ENCODE peak calls at places on chromosomes 3 and 15, in nine cellular contexts. One of them, this sample, is unnamed.

GRCh38 chr3:125246237-125246636 is 33.7 kb upstream of the SLC12A8 start:
- DNase-seq in anterior cingulate cortex: no peak
- DNase-seq in brain microvascular endothelial cell: no peak
- DNase-seq in effector memory CD8-positive, alpha-beta T cell: no peak
- DNase-seq in HFF-Myc: no peak
- DNase-seq in HT-29: no peak
- DNase-seq in activated naive CD8-positive, alpha-beta T cell treated with anti-CD3 and anti-CD28 coated beads, Interleukin-2, amount 10 ng/mL, durations not matched to agents 7 days and 5 days: no peak
- DNase-seq in germinal center: no peak
- DNase-seq in stimulated activated CD8-positive, alpha-beta memory T cell treated with anti-CD3 and anti-CD28 coated beads, Interleukin-15, amount 100 ng/mL, for 24 hours: no peak
- DNase-seq in this sample: no peak

GRCh38 chr15:50182233-50183013 is 427 bp downstream of the SLC27A2 start:
- DNase-seq in anterior cingulate cortex: no peak
- DNase-seq in brain microvascular endothelial cell: no peak
- DNase-seq in effector memory CD8-positive, alpha-beta T cell: peak; percentile 25
- DNase-seq in HFF-Myc: no peak
- DNase-seq in HT-29: peak; percentile 55
- DNase-seq in activated naive CD8-positive, alpha-beta T cell treated with anti-CD3 and anti-CD28 coated beads, Interleukin-2, amount 10 ng/mL, durations not matched to agents 7 days and 5 days: peak; percentile 76
- DNase-seq in germinal center: peak; percentile 48
- DNase-seq in stimulated activated CD8-positive, alpha-beta memory T cell treated with anti-CD3 and anti-CD28 coated beads, Interleukin-15, amount 100 ng/mL, for 24 hours: no peak
- DNase-seq in this sample: peak; percentile 64

GRCh38 chr15:25611603-25612002 is 172.8 kb upstream of the UBE3A start:
- DNase-seq in anterior cingulate cortex: no peak
- DNase-seq in brain microvascular endothelial cell: no peak
- DNase-seq in effector memory CD8-positive, alpha-beta T cell: no peak
- DNase-seq in HFF-Myc: no peak
- DNase-seq in HT-29: no peak
- DNase-seq in activated naive CD8-positive, alpha-beta T cell treated with anti-CD3 and anti-CD28 coated beads, Interleukin-2, amount 10 ng/mL, durations not matched to agents 7 days and 5 days: no peak
- DNase-seq in germinal center: no peak
- DNase-seq in stimulated activated CD8-positive, alpha-beta memory T cell treated with anti-CD3 and anti-CD28 coated beads, Interleukin-15, amount 100 ng/mL, for 24 hours: no peak
- DNase-seq in this sample: no peak

GRCh38 chr3:146685050-146685814 is 80.1 kb upstream of the PLSCR5 start:
- DNase-seq in anterior cingulate cortex: no peak
- DNase-seq in brain microvascular endothelial cell: no peak
- DNase-seq in effector memory CD8-positive, alpha-beta T cell: no peak
- DNase-seq in HFF-Myc: no peak
- DNase-seq in HT-29: no peak
- DNase-seq in activated naive CD8-positive, alpha-beta T cell treated with anti-CD3 and anti-CD28 coated beads, Interleukin-2, amount 10 ng/mL, durations not matched to agents 7 days and 5 days: no peak
- DNase-seq in germinal center: no peak
- DNase-seq in stimulated activated CD8-positive, alpha-beta memory T cell treated with anti-CD3 and anti-CD28 coated beads, Interleukin-15, amount 100 ng/mL, for 24 hours: no peak
- DNase-seq in this sample: no peak

GRCh38 chr3:39531681-39532080 is 64.2 kb downstream of the MOBP start:
- DNase-seq in anterior cingulate cortex: no peak
- DNase-seq in brain microvascular endothelial cell: peak; percentile 18
- DNase-seq in effector memory CD8-positive, alpha-beta T cell: no peak
- DNase-seq in HFF-Myc: no peak
- DNase-seq in HT-29: no peak
- DNase-seq in activated naive CD8-positive, alpha-beta T cell treated with anti-CD3 and anti-CD28 coated beads, Interleukin-2, amount 10 ng/mL, durations not matched to agents 7 days and 5 days: no peak
- DNase-seq in germinal center: no peak
- DNase-seq in stimulated activated CD8-positive, alpha-beta memory T cell treated with anti-CD3 and anti-CD28 coated beads, Interleukin-15, amount 100 ng/mL, for 24 hours: no peak
- DNase-seq in this sample: peak; percentile 70

GRCh38 chr3:32106929-32107362 is 526 bp downstream of the GPD1L start:
- DNase-seq in anterior cingulate cortex: no peak
- DNase-seq in brain microvascular endothelial cell: no peak
- DNase-seq in effector memory CD8-positive, alpha-beta T cell: no peak
- DNase-seq in HFF-Myc: no peak
- DNase-seq in HT-29: peak; percentile 38
- DNase-seq in activated naive CD8-positive, alpha-beta T cell treated with anti-CD3 and anti-CD28 coated beads, Interleukin-2, amount 10 ng/mL, durations not matched to agents 7 days and 5 days: no peak
- DNase-seq in germinal center: no peak
- DNase-seq in stimulated activated CD8-positive, alpha-beta memory T cell treated with anti-CD3 and anti-CD28 coated beads, Interleukin-15, amount 100 ng/mL, for 24 hours: peak; percentile 1
- DNase-seq in this sample: no peak

GRCh38 chr3:113697192-113698090 is 999 bp upstream of the USF3 start:
- DNase-seq in anterior cingulate cortex: no peak
- DNase-seq in brain microvascular endothelial cell: no peak
- DNase-seq in effector memory CD8-positive, alpha-beta T cell: no peak
- DNase-seq in HFF-Myc: no peak
- DNase-seq in HT-29: peak; percentile 47
- DNase-seq in activated naive CD8-positive, alpha-beta T cell treated with anti-CD3 and anti-CD28 coated beads, Interleukin-2, amount 10 ng/mL, durations not matched to agents 7 days and 5 days: peak; percentile 47
- DNase-seq in germinal center: peak; percentile 20
- DNase-seq in stimulated activated CD8-positive, alpha-beta memory T cell treated with anti-CD3 and anti-CD28 coated beads, Interleukin-15, amount 100 ng/mL, for 24 hours: no peak
- DNase-seq in this sample: peak; percentile 52

GRCh38 chr3:164040991-164041390 is 1037.3 kb downstream of the SI start:
- DNase-seq in anterior cingulate cortex: no peak
- DNase-seq in brain microvascular endothelial cell: peak; percentile 22
- DNase-seq in effector memory CD8-positive, alpha-beta T cell: no peak
- DNase-seq in HFF-Myc: no peak
- DNase-seq in HT-29: no peak
- DNase-seq in activated naive CD8-positive, alpha-beta T cell treated with anti-CD3 and anti-CD28 coated beads, Interleukin-2, amount 10 ng/mL, durations not matched to agents 7 days and 5 days: no peak
- DNase-seq in germinal center: no peak
- DNase-seq in stimulated activated CD8-positive, alpha-beta memory T cell treated with anti-CD3 and anti-CD28 coated beads, Interleukin-15, amount 100 ng/mL, for 24 hours: no peak
- DNase-seq in this sample: no peak

GRCh38 chr15:50241684-50242450 is 23.7 kb downstream of the HDC start:
- DNase-seq in anterior cingulate cortex: no peak
- DNase-seq in brain microvascular endothelial cell: peak; percentile 26
- DNase-seq in effector memory CD8-positive, alpha-beta T cell: no peak
- DNase-seq in HFF-Myc: no peak
- DNase-seq in HT-29: no peak
- DNase-seq in activated naive CD8-positive, alpha-beta T cell treated with anti-CD3 and anti-CD28 coated beads, Interleukin-2, amount 10 ng/mL, durations not matched to agents 7 days and 5 days: no peak
- DNase-seq in germinal center: no peak
- DNase-seq in stimulated activated CD8-positive, alpha-beta memory T cell treated with anti-CD3 and anti-CD28 coated beads, Interleukin-15, amount 100 ng/mL, for 24 hours: no peak
- DNase-seq in this sample: peak; percentile 69

GRCh38 chr15:55552926-55553325 is 35.2 kb downstream of the PYGO1 start:
- DNase-seq in anterior cingulate cortex: no peak
- DNase-seq in brain microvascular endothelial cell: peak; percentile 85
- DNase-seq in effector memory CD8-positive, alpha-beta T cell: no peak
- DNase-seq in HFF-Myc: no peak
- DNase-seq in HT-29: no peak
- DNase-seq in activated naive CD8-positive, alpha-beta T cell treated with anti-CD3 and anti-CD28 coated beads, Interleukin-2, amount 10 ng/mL, durations not matched to agents 7 days and 5 days: no peak
- DNase-seq in germinal center: no peak
- DNase-seq in stimulated activated CD8-positive, alpha-beta memory T cell treated with anti-CD3 and anti-CD28 coated beads, Interleukin-15, amount 100 ng/mL, for 24 hours: no peak
- DNase-seq in this sample: peak; percentile 8

GRCh38 chr3:58452176-58452575 is 18.5 kb upstream of the PDHB start:
- DNase-seq in anterior cingulate cortex: no peak
- DNase-seq in brain microvascular endothelial cell: no peak
- DNase-seq in effector memory CD8-positive, alpha-beta T cell: no peak
- DNase-seq in HFF-Myc: no peak
- DNase-seq in HT-29: no peak
- DNase-seq in activated naive CD8-positive, alpha-beta T cell treated with anti-CD3 and anti-CD28 coated beads, Interleukin-2, amount 10 ng/mL, durations not matched to agents 7 days and 5 days: no peak
- DNase-seq in germinal center: no peak
- DNase-seq in stimulated activated CD8-positive, alpha-beta memory T cell treated with anti-CD3 and anti-CD28 coated beads, Interleukin-15, amount 100 ng/mL, for 24 hours: no peak
- DNase-seq in this sample: no peak

GRCh38 chr15:62128916-62129315 is 36.2 kb downstream of the C2CD4B start:
- DNase-seq in anterior cingulate cortex: no peak
- DNase-seq in brain microvascular endothelial cell: no peak
- DNase-seq in effector memory CD8-positive, alpha-beta T cell: peak; percentile 20
- DNase-seq in HFF-Myc: no peak
- DNase-seq in HT-29: no peak
- DNase-seq in activated naive CD8-positive, alpha-beta T cell treated with anti-CD3 and anti-CD28 coated beads, Interleukin-2, amount 10 ng/mL, durations not matched to agents 7 days and 5 days: no peak
- DNase-seq in germinal center: no peak
- DNase-seq in stimulated activated CD8-positive, alpha-beta memory T cell treated with anti-CD3 and anti-CD28 coated beads, Interleukin-15, amount 100 ng/mL, for 24 hours: no peak
- DNase-seq in this sample: no peak

GRCh38 chr15:101807345-101807945 is 4.1 kb downstream of the OR4F6 start:
- DNase-seq in anterior cingulate cortex: no peak
- DNase-seq in brain microvascular endothelial cell: no peak
- DNase-seq in effector memory CD8-positive, alpha-beta T cell: no peak
- DNase-seq in HFF-Myc: no peak
- DNase-seq in HT-29: no peak
- DNase-seq in activated naive CD8-positive, alpha-beta T cell treated with anti-CD3 and anti-CD28 coated beads, Interleukin-2, amount 10 ng/mL, durations not matched to agents 7 days and 5 days: no peak
- DNase-seq in germinal center: no peak
- DNase-seq in stimulated activated CD8-positive, alpha-beta memory T cell treated with anti-CD3 and anti-CD28 coated beads, Interleukin-15, amount 100 ng/mL, for 24 hours: no peak
- DNase-seq in this sample: peak; percentile 52

GRCh38 chr3:55750525-55750924 is 263.4 kb upstream of the WNT5A start:
- DNase-seq in anterior cingulate cortex: no peak
- DNase-seq in brain microvascular endothelial cell: peak; percentile 52
- DNase-seq in effector memory CD8-positive, alpha-beta T cell: no peak
- DNase-seq in HFF-Myc: peak; percentile 80
- DNase-seq in HT-29: peak; percentile 25
- DNase-seq in activated naive CD8-positive, alpha-beta T cell treated with anti-CD3 and anti-CD28 coated beads, Interleukin-2, amount 10 ng/mL, durations not matched to agents 7 days and 5 days: no peak
- DNase-seq in germinal center: no peak
- DNase-seq in stimulated activated CD8-positive, alpha-beta memory T cell treated with anti-CD3 and anti-CD28 coated beads, Interleukin-15, amount 100 ng/mL, for 24 hours: no peak
- DNase-seq in this sample: peak; percentile 91

GRCh38 chr15:56234804-56235203 is 8.9 kb downstream of the RFX7 start:
- DNase-seq in anterior cingulate cortex: no peak
- DNase-seq in brain microvascular endothelial cell: peak; percentile 4
- DNase-seq in effector memory CD8-positive, alpha-beta T cell: no peak
- DNase-seq in HFF-Myc: no peak
- DNase-seq in HT-29: no peak
- DNase-seq in activated naive CD8-positive, alpha-beta T cell treated with anti-CD3 and anti-CD28 coated beads, Interleukin-2, amount 10 ng/mL, durations not matched to agents 7 days and 5 days: no peak
- DNase-seq in germinal center: no peak
- DNase-seq in stimulated activated CD8-positive, alpha-beta memory T cell treated with anti-CD3 and anti-CD28 coated beads, Interleukin-15, amount 100 ng/mL, for 24 hours: no peak
- DNase-seq in this sample: no peak

GRCh38 chr15:83081256-83082014 is 14.4 kb upstream of the BTBD1 start:
- DNase-seq in anterior cingulate cortex: no peak
- DNase-seq in brain microvascular endothelial cell: no peak
- DNase-seq in effector memory CD8-positive, alpha-beta T cell: no peak
- DNase-seq in HFF-Myc: no peak
- DNase-seq in HT-29: no peak
- DNase-seq in activated naive CD8-positive, alpha-beta T cell treated with anti-CD3 and anti-CD28 coated beads, Interleukin-2, amount 10 ng/mL, durations not matched to agents 7 days and 5 days: no peak
- DNase-seq in germinal center: no peak
- DNase-seq in stimulated activated CD8-positive, alpha-beta memory T cell treated with anti-CD3 and anti-CD28 coated beads, Interleukin-15, amount 100 ng/mL, for 24 hours: no peak
- DNase-seq in this sample: no peak

GRCh38 chr3:32237670-32238026 is 832 bp upstream of the CMTM8 start:
- DNase-seq in anterior cingulate cortex: no peak
- DNase-seq in brain microvascular endothelial cell: no peak
- DNase-seq in effector memory CD8-positive, alpha-beta T cell: no peak
- DNase-seq in HFF-Myc: no peak
- DNase-seq in HT-29: no peak
- DNase-seq in activated naive CD8-positive, alpha-beta T cell treated with anti-CD3 and anti-CD28 coated beads, Interleukin-2, amount 10 ng/mL, durations not matched to agents 7 days and 5 days: no peak
- DNase-seq in germinal center: no peak
- DNase-seq in stimulated activated CD8-positive, alpha-beta memory T cell treated with anti-CD3 and anti-CD28 coated beads, Interleukin-15, amount 100 ng/mL, for 24 hours: no peak
- DNase-seq in this sample: no peak

GRCh38 chr15:64193971-64194370 is 31.1 kb upstream of the PPIB start:
- DNase-seq in anterior cingulate cortex: no peak
- DNase-seq in brain microvascular endothelial cell: no peak
- DNase-seq in effector memory CD8-positive, alpha-beta T cell: no peak
- DNase-seq in HFF-Myc: no peak
- DNase-seq in HT-29: no peak
- DNase-seq in activated naive CD8-positive, alpha-beta T cell treated with anti-CD3 and anti-CD28 coated beads, Interleukin-2, amount 10 ng/mL, durations not matched to agents 7 days and 5 days: no peak
- DNase-seq in germinal center: no peak
- DNase-seq in stimulated activated CD8-positive, alpha-beta memory T cell treated with anti-CD3 and anti-CD28 coated beads, Interleukin-15, amount 100 ng/mL, for 24 hours: no peak
- DNase-seq in this sample: no peak

GRCh38 chr3:114758828-114759709 is 388.0 kb downstream of the ZBTB20 start:
- DNase-seq in anterior cingulate cortex: no peak
- DNase-seq in brain microvascular endothelial cell: no peak
- DNase-seq in effector memory CD8-positive, alpha-beta T cell: no peak
- DNase-seq in HFF-Myc: no peak
- DNase-seq in HT-29: no peak
- DNase-seq in activated naive CD8-positive, alpha-beta T cell treated with anti-CD3 and anti-CD28 coated beads, Interleukin-2, amount 10 ng/mL, durations not matched to agents 7 days and 5 days: no peak
- DNase-seq in germinal center: no peak
- DNase-seq in stimulated activated CD8-positive, alpha-beta memory T cell treated with anti-CD3 and anti-CD28 coated beads, Interleukin-15, amount 100 ng/mL, for 24 hours: no peak
- DNase-seq in this sample: peak; percentile 90

GRCh38 chr15:51077565-51078153 is 17.0 kb downstream of the TNFAIP8L3 start:
- DNase-seq in anterior cingulate cortex: no peak
- DNase-seq in brain microvascular endothelial cell: peak; percentile 9
- DNase-seq in effector memory CD8-positive, alpha-beta T cell: peak; percentile 25
- DNase-seq in HFF-Myc: no peak
- DNase-seq in HT-29: no peak
- DNase-seq in activated naive CD8-positive, alpha-beta T cell treated with anti-CD3 and anti-CD28 coated beads, Interleukin-2, amount 10 ng/mL, durations not matched to agents 7 days and 5 days: peak; percentile 78
- DNase-seq in germinal center: peak; percentile 87
- DNase-seq in stimulated activated CD8-positive, alpha-beta memory T cell treated with anti-CD3 and anti-CD28 coated beads, Interleukin-15, amount 100 ng/mL, for 24 hours: peak; percentile 13
- DNase-seq in this sample: peak; percentile 24

GRCh38 chr3:10011644-10012043 is 14.6 kb upstream of the FANCD2 start:
- DNase-seq in anterior cingulate cortex: no peak
- DNase-seq in brain microvascular endothelial cell: no peak
- DNase-seq in effector memory CD8-positive, alpha-beta T cell: no peak
- DNase-seq in HFF-Myc: no peak
- DNase-seq in HT-29: no peak
- DNase-seq in activated naive CD8-positive, alpha-beta T cell treated with anti-CD3 and anti-CD28 coated beads, Interleukin-2, amount 10 ng/mL, durations not matched to agents 7 days and 5 days: no peak
- DNase-seq in germinal center: no peak
- DNase-seq in stimulated activated CD8-positive, alpha-beta memory T cell treated with anti-CD3 and anti-CD28 coated beads, Interleukin-15, amount 100 ng/mL, for 24 hours: no peak
- DNase-seq in this sample: no peak

GRCh38 chr3:141575879-141576743 is 89.3 kb downstream of the RASA2 start:
- DNase-seq in anterior cingulate cortex: no peak
- DNase-seq in brain microvascular endothelial cell: no peak
- DNase-seq in effector memory CD8-positive, alpha-beta T cell: no peak
- DNase-seq in HFF-Myc: no peak
- DNase-seq in HT-29: peak; percentile 40
- DNase-seq in activated naive CD8-positive, alpha-beta T cell treated with anti-CD3 and anti-CD28 coated beads, Interleukin-2, amount 10 ng/mL, durations not matched to agents 7 days and 5 days: no peak
- DNase-seq in germinal center: peak; percentile 28
- DNase-seq in stimulated activated CD8-positive, alpha-beta memory T cell treated with anti-CD3 and anti-CD28 coated beads, Interleukin-15, amount 100 ng/mL, for 24 hours: no peak
- DNase-seq in this sample: no peak

GRCh38 chr15:95134306-95135100 is 903.1 kb downstream of the MCTP2 start:
- DNase-seq in anterior cingulate cortex: no peak
- DNase-seq in brain microvascular endothelial cell: no peak
- DNase-seq in effector memory CD8-positive, alpha-beta T cell: no peak
- DNase-seq in HFF-Myc: no peak
- DNase-seq in HT-29: no peak
- DNase-seq in activated naive CD8-positive, alpha-beta T cell treated with anti-CD3 and anti-CD28 coated beads, Interleukin-2, amount 10 ng/mL, durations not matched to agents 7 days and 5 days: no peak
- DNase-seq in germinal center: no peak
- DNase-seq in stimulated activated CD8-positive, alpha-beta memory T cell treated with anti-CD3 and anti-CD28 coated beads, Interleukin-15, amount 100 ng/mL, for 24 hours: no peak
- DNase-seq in this sample: no peak

GRCh38 chr15:80210612-80211554 is 41.1 kb downstream of the CTXND1 start:
- DNase-seq in anterior cingulate cortex: no peak
- DNase-seq in brain microvascular endothelial cell: no peak
- DNase-seq in effector memory CD8-positive, alpha-beta T cell: no peak
- DNase-seq in HFF-Myc: no peak
- DNase-seq in HT-29: no peak
- DNase-seq in activated naive CD8-positive, alpha-beta T cell treated with anti-CD3 and anti-CD28 coated beads, Interleukin-2, amount 10 ng/mL, durations not matched to agents 7 days and 5 days: no peak
- DNase-seq in germinal center: no peak
- DNase-seq in stimulated activated CD8-positive, alpha-beta memory T cell treated with anti-CD3 and anti-CD28 coated beads, Interleukin-15, amount 100 ng/mL, for 24 hours: no peak
- DNase-seq in this sample: no peak